ENCODE peak calls at places on chromosome 21, in nine cellular contexts. R is upper lobe of left lung, P is left lung, S is A673, X is astrocyte, N is BE2C, O is GM23338, M is cardiac fibroblast, B is epithelial cell of esophagus. G is an unnamed sample.

GRCh38 chr21:29423521-29423920 is 124.8 kb downstream of the BACH1 start:
- DNase-seq in N (no peak), P (no peak), S (no peak), O (no peak), B (no peak), R (no peak), X (no peak), M (no peak), G (no peak)

GRCh38 chr21:38997051-38997450 is 186.2 kb downstream of the PSMG1 start:
- DNase-seq in X (no peak), O (no peak), N (no peak), S (no peak), P (no peak), B (no peak), M (no peak), R (no peak), G (no peak)

GRCh38 chr21:16536661-16537359 is 807.0 kb downstream of the USP25 start:
- DNase-seq in M (peak; percentile 58), X (peak; percentile 62), O (no peak), S (peak; percentile 20), B (peak; percentile 44), N (no peak), R (no peak), P (no peak), G (peak; percentile 46)

GRCh38 chr21:42981862-42982261 is 7.5 kb downstream of the PKNOX1 start:
- DNase-seq in B (no peak), S (no peak), N (no peak), M (no peak), R (no peak), P (no peak), O (no peak), X (no peak), G (no peak)

GRCh38 chr21:46151261-46151988 is 4.0 kb downstream of the FTCD start:
- DNase-seq in X (no peak), S (no peak), O (no peak), N (peak; percentile 11), P (peak; percentile 83), R (peak; percentile 17), B (no peak), M (no peak), G (no peak)

GRCh38 chr21:42218836-42219605 is at the start of gene ABCG1:
- DNase-seq in X (no peak), O (peak; percentile 87), N (peak; percentile 70), B (peak; percentile 70), M (peak; percentile 29), P (peak; percentile 92), S (peak; percentile 28), R (peak; percentile 59), G (no peak)

GRCh38 chr21:36450511-36450910 is 29.4 kb downstream of the CLDN14 start:
- DNase-seq in N (no peak), O (no peak), X (peak; percentile 86), R (no peak), B (peak; percentile 30), P (no peak), M (peak; percentile 51), S (no peak), G (peak; percentile 44)

GRCh38 chr21:36486246-36486645 is 6.3 kb upstream of the CLDN14 start:
- DNase-seq in N (no peak), S (no peak), B (no peak), M (no peak), X (no peak), R (no peak), P (no peak), O (no peak), G (no peak)

GRCh38 chr21:21210552-21210951 is 212.3 kb downstream of the NCAM2 start:
- DNase-seq in N (no peak), X (no peak), R (no peak), M (no peak), B (no peak), P (no peak), S (no peak), O (no peak), G (no peak)

GRCh38 chr21:24693779-24694178 is 913.5 kb downstream of the MRPL39 start:
- DNase-seq in B (no peak), R (no peak), N (no peak), O (no peak), S (no peak), X (no peak), P (no peak), M (no peak), G (no peak)

GRCh38 chr21:39537571-39537970 is 75.2 kb upstream of the B3GALT5 start:
- DNase-seq in N (no peak), P (no peak), R (no peak), M (no peak), O (peak; percentile 86), B (no peak), X (no peak), S (no peak), G (no peak)

GRCh38 chr21:46066843-46067331 is 31.0 kb upstream of the COL6A2 start:
- DNase-seq in N (no peak), P (peak; percentile 72), R (no peak), S (no peak), X (peak; percentile 53), B (no peak), M (peak; percentile 78), O (no peak), G (no peak)

GRCh38 chr21:20313013-20313412 is 685.2 kb upstream of the NCAM2 start:
- DNase-seq in X (no peak), B (no peak), O (no peak), S (no peak), R (no peak), M (no peak), P (no peak), N (no peak), G (no peak)

DNA sequence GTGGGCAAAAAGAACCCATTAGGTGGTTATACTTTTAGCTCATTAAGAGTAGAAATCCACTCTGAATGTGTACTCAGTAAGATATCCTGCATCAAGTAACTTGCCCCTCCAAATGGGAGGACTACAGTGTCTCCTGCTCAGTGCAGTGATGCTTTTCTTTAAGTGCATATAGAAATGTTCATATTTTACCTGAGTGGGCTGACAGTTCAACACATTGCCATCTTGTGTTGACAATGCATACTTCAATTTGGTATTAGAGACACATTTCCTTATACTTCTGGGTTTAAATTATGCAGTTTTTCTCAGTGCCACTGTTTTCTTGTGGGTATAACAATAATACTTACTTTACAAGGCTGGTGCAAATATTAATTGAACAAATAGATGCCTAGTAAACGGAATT is 318.6 kb upstream of the TMPRSS15 start:
- DNase-seq in B (no peak), S (no peak), O (no peak), M (no peak), N (no peak), P (no peak), X (no peak), R (no peak), G (no peak)
- TF ChIP-seq CTCF in B (no peak), S (no peak), O (no peak), M (no peak), N (no peak), P (no peak), X (no peak), R (no peak), G (no peak)

GRCh38 chr21:44800971-44801467 is 601 bp downstream of the UBE2G2 start:
- DNase-seq in R (no peak), N (no peak), M (peak; percentile 31), S (peak; percentile 52), P (no peak), B (peak; percentile 60), X (peak; percentile 26), O (peak; percentile 58), G (peak; percentile 48)
- TF ChIP-seq CTCF in R (peak; percentile 40), N (peak; percentile 53), M (peak; percentile 37), S (peak; percentile 45), P (no peak), B (peak; percentile 57), X (peak; percentile 26), O (peak; percentile 45), G (peak; percentile 57)

DNA sequence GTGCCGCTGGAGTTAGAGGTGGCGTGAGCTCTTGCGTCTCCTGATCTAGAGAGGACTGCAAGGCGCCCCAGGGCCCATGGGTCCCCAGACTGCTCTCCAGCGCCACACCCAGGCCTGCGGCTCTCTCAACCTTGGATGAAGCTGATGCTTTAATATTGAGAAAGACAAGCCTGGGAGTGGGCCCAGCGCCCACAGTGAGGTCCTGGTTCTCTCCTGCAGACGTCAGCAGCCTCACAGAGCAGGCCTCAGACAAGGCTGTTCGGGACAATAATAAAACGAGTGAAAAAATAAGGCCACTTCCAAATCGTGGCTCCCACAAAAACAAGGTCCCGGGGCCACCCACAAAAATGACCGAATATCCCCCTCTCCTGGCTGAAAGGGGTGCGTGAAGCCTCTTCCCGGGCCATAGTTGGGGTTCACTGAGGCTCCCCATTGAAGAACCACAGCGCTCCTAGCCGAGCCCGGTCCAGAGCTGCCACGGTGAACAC is 6.0 kb upstream of the DNMT3L start:
- DNase-seq in N (no peak), M (no peak), R (no peak), S (no peak), P (peak; percentile 54), B (no peak), X (no peak), O (peak; percentile 68), G (no peak)
- TF ChIP-seq CTCF in N (no peak), M (peak; percentile 8), R (no peak), S (no peak), P (no peak), B (peak; percentile 4), X (no peak), O (peak; percentile 54), G (no peak)

GRCh38 chr21:35052786-35053185 is 3.7 kb upstream of the RUNX1 start:
- DNase-seq in X (no peak), O (no peak), R (no peak), M (no peak), N (no peak), B (no peak), P (no peak), S (no peak), G (no peak)

GRCh38 chr21:35050348-35051286 is 1.5 kb upstream of the RUNX1 start:
- DNase-seq in N (no peak), R (no peak), X (peak; percentile 68), O (no peak), M (no peak), B (no peak), P (no peak), S (no peak), G (no peak)

GRCh38 chr21:35051287-35051818 is 2.3 kb upstream of the RUNX1 start:
- DNase-seq in X (peak; percentile 84), M (peak; percentile 95), R (peak; percentile 96), P (peak; percentile 95), O (peak; percentile 89), N (peak; percentile 11), S (peak; percentile 16), B (peak; percentile 83), G (peak; percentile 76)

GRCh38 chr21:35057428-35057827 is 8.3 kb upstream of the RUNX1 start:
- DNase-seq in N (no peak), S (no peak), B (no peak), P (no peak), O (no peak), M (no peak), X (no peak), R (no peak), G (no peak)

DNA sequence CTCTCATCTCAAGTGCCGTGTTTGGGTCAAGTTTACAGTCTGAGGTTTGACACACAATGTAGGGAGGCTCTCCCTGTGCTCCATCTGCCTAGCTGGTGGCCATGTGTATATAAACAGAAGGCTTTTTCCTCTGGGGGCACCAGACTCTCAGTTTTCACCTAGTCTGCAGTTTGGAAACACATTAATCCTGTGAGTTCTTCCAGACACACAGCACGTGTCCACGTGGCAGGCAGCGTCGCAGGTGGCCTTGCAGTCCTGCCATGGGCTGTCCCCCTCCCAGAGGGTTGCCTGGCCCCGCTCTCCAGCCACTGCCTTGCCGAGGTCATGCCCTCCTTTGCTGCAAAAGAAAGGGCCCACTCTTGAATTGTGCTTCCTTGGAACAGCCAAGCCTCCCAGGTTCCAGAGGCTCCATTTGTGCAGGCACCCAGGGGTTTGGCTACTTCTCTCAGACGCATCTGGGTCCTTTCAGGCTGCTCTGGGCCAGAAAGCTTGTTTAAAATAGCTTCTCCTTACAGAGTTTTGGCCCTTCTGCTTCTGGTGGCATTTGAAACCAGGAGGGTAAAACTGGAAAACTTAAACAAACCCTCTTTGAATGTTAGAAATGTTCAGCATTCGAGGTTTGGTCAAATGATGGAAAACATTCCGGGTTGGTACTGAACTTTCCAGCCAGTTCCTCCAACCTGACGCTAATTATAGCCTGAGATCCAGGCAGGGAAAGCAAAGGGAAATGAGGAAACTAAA is 4.4 kb upstream of the RUNX1 start:
- DNase-seq in N (no peak), B (no peak), P (no peak), O (no peak), X (peak; percentile 20), S (no peak), R (no peak), M (peak; percentile 10), G (no peak)
- TF ChIP-seq CTCF in N (no peak), B (no peak), P (no peak), O (no peak), X (no peak), S (no peak), R (no peak), M (no peak), G (no peak)